ENCODE peak calls at places on chromosomes 2 and 18, in four cellular contexts. S is HepG2, R is K562, W is A549. P is an unnamed sample.

GRCh38 chr2:115542331-115542730 is 1099.9 kb downstream of the DPP10 start:
- DNase-seq in S (no peak), R (no peak), W (no peak), P (no peak)

GRCh38 chr18:7946724-7947377 is 379.7 kb downstream of the PTPRM start:
- DNase-seq in R (no peak), S (no peak), W (peak), P (no peak)

GRCh38 chr18:46182633-46183401 is 78.6 kb downstream of the HAUS1 start:
- DNase-seq in W (no peak), S (no peak), R (no peak), P (no peak)

GRCh38 chr2:58571181-58571852 is 330.2 kb upstream of the FANCL start:
- DNase-seq in R (peak), S (peak), W (peak), P (peak)

GRCh38 chr2:6993230-6993640 is 76.0 kb downstream of the RNF144A start:
- DNase-seq in S (no peak), W (no peak), R (no peak), P (no peak)

GRCh38 chr2:111239107-111239506 is 118.4 kb downstream of the BCL2L11 start:
- DNase-seq in R (no peak), W (no peak), S (no peak), P (no peak)

GRCh38 chr2:123086613-123087012 is 938.5 kb upstream of the CNTNAP5 start:
- DNase-seq in S (no peak), R (no peak), W (no peak), P (no peak)

GRCh38 chr18:48023334-48024008 is 93.0 kb upstream of the SMAD2 start:
- DNase-seq in W (peak), S (peak), R (peak), P (peak)

GRCh38 chr2:127083819-127084503 is 23.0 kb downstream of the BIN1 start:
- DNase-seq in S (no peak), R (no peak), W (no peak), P (no peak)

DNA sequence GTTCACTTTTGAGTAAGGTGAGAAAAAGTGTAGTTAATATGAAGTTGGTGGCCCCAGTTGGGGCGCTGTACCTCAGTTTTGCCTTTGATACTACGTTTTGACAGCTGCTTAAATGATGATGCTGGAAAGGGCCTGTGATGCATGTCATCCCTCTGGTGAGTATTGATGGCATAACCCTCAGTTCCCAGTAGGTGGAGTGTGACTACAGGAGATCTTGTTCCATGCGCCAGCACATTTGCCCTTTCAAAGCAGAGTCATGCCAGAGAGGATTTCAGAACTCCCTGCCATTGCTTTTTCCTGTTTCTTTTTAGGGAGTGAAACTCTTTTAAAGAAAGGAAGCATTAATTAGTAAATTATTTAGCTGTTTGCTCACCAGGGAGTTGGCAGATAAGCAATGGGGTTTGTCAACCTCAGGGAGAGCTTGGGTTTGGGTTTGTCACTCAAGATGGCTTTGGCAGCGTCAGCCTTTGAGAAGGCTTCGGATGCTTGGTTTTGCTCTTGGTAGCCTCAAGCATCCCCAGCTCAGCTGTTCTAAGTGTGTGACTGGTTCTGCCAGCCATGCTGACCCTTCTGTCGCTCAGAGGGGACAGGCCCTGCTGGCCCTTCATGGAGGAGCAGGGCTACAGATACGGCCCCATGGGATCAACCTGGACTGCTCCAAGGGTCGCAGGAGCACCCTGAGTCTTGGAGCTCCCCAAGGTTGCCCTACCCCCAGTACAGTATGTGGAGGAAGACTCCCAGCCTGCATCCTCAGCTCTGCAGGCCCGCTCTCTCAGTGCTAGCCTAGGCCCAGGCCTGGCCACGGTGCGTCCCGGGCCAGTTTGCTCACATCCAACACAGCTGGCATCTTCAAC is 29.1 kb downstream of the ARMC9 start:
- DNase-seq in W (peak), R (peak), S (peak), P (peak)
- TF ChIP-seq NR3C1 in W (no peak), R (no peak), S (no peak), P (no peak)

GRCh38 chr2:158325031-158325781 is 131.3 kb downstream of the CCDC148 start:
- DNase-seq in R (no peak), S (peak), W (no peak), P (no peak)
- TF ChIP-seq NR3C1 in R (no peak), S (no peak), W (no peak), P (no peak)

GRCh38 chr18:9449987-9450386 is 25.3 kb upstream of the RALBP1 start:
- DNase-seq in W (no peak), R (no peak), S (no peak), P (no peak)

GRCh38 chr18:9449580-9449979 is 25.7 kb upstream of the RALBP1 start:
- DNase-seq in R (no peak), S (no peak), W (no peak), P (no peak)

GRCh38 chr18:9444549-9444948 is 30.8 kb upstream of the RALBP1 start:
- DNase-seq in R (no peak), W (no peak), S (no peak), P (no peak)

GRCh38 chr18:9447334-9447733 is 28.0 kb upstream of the RALBP1 start:
- DNase-seq in W (no peak), S (no peak), R (no peak), P (no peak)

DNA sequence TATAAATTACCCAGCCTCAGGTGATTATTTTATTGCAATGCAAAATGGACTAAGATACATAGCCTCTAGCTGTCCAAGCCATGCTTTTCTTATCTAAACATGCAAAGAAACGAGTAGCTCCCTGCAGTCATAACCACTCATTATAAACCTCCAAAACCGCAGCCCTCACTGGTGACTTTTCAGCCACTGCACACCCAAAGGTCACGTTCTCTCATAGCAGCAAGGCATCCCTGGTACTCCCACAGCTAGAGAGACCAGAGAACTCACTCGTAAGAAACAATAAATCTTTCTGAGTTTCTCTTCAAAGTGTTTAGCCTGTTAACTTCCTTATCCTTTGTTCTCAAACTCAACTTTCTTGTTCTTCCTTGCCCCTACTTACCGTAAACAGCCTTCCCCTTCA is 28.5 kb upstream of the RALBP1 start:
- DNase-seq in S (no peak), W (no peak), R (peak), P (no peak)
- TF ChIP-seq NR3C1 in S (no peak), W (no peak), R (no peak), P (no peak)

GRCh38 chr2:136024185-136024584 is 38.8 kb upstream of the DARS1 start:
- DNase-seq in S (no peak), R (no peak), W (no peak), P (peak)
- TF ChIP-seq NR3C1 in S (no peak), R (no peak), W (no peak), P (no peak)

DNA sequence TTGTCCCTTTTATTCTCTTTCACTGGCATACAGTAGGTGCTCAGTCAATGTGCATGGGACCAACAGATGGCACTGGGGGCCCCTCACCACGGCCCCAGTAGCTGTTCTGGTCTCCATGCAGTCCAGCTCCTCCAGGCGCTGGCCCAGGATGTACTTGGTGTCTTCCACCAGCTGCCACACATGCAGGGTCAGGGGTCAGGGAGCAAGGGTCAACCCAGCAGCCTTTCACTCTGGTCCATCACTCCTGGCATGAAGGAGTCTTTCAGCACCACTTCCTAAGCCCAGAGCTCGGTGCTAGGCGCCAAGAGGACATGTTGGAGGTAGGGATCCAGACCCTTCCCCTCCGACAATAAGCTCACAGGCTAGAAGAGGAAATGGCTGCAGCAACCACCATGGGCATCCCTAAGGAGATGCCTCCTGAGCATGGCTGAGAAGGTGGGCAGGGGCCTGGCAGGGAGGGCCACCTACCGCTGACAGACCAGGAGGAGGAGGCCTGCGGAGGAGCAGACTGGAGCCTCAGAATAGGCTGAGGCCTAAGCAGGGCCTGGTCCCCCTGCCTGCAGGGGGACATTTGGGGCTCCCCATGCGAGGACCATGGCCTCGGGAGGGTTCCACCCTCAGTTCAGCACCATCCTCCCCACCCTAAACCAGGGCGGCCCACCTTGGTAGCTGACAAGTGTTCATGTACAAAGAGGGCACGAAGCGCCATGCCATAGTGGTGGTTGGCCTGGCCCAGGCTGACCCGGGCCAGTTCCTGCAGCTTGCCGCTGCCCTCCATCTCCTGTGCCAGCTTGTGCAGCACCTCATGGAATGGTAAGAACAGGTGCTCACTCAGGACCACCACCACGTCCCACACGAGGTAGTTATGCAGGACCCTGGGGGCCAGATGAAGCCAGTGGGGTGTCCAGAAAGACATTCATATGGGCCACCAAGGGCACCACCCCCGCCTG is 10.2 kb downstream of the ALPG start:
- DNase-seq in W (no peak), S (no peak), R (no peak), P (no peak)
- TF ChIP-seq NR3C1 in W (no peak), S (no peak), R (no peak), P (no peak)

GRCh38 chr2:194870974-194871535 is 786.0 kb upstream of the SLC39A10 start:
- DNase-seq in S (no peak), R (no peak), W (no peak), P (no peak)

DNA sequence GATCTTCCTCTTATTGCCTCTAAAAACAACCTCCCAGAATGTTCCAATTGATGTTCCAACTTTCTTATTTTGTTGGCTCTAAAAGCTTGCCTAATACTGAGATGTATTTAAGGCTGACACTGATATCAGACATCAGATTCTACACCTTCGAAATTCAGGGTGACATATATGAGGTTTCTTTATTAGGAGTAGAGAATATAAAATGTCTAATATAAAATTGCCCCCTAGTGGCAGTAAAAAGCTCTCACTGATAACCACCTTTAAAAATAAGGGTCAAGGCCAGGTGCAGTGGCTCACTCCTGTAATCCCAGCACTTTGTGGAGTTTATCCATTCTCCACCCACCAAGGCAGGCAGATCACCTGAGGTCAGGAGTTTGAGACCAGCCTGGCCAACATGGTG is 789.7 kb upstream of the SLC39A10 start:
- DNase-seq in R (no peak), W (peak), S (no peak), P (no peak)
- TF ChIP-seq NR3C1 in R (no peak), W (no peak), S (no peak), P (no peak)

GRCh38 chr18:21456428-21457178 is 143.9 kb downstream of the ESCO1 start:
- DNase-seq in S (no peak), W (no peak), R (no peak), P (no peak)
- TF ChIP-seq NR3C1 in S (no peak), W (no peak), R (no peak), P (no peak)